ENCODE peak calls at places on chromosomes 4 and X, in six cellular contexts. Q, T, X, M, V and O are unnamed samples. For H3K27me3, the result is how much of the 10 kb centered on the place peaks cover.

GRCh38 chr4:18464160-18464559 is 442.6 kb upstream of the LCORL start:
- DNase-seq in M (no peak), V (no peak), X (no peak), T (no peak), Q (no peak), O (no peak)

GRCh38 chr4:153238146-153238919 is 34.1 kb downstream of the TRIM2 start:
- DNase-seq in M (no peak), X (no peak), T (no peak), Q (no peak), V (no peak), O (no peak)

GRCh38 chr4:133839326-133839725 is 362.3 kb downstream of the PABPC4L start:
- DNase-seq in T (no peak), V (no peak), M (peak), Q (no peak), X (peak), O (no peak)

GRCh38 chrX:39152106-39152649 is 350.9 kb downstream of the MID1IP1 start:
- DNase-seq in Q (no peak), V (peak), X (peak), M (no peak), T (peak), O (peak)

GRCh38 chr4:82519072-82519471 is 42.7 kb downstream of the TMEM150C start:
- DNase-seq in T (no peak), Q (no peak), M (no peak), V (no peak), X (no peak), O (no peak)

GRCh38 chrX:123803331-123803983 is 56.4 kb upstream of the XIAP start:
- DNase-seq in V (peak), X (peak), M (peak), T (no peak), Q (peak), O (no peak)

GRCh38 chrX:23202316-23202715 is 132.3 kb upstream of the PTCHD1 start:
- DNase-seq in V (no peak), Q (no peak), M (no peak), X (no peak), T (no peak), O (peak)

GRCh38 chr4:77201343-77201742 is 44.3 kb downstream of the CCNG2 start:
- DNase-seq in X (peak), T (no peak), V (no peak), Q (no peak), M (no peak), O (no peak)

GRCh38 chr4:95093460-95093859 is 335.7 kb downstream of the BMPR1B start:
- DNase-seq in M (no peak), V (no peak), Q (no peak), X (no peak), T (no peak), O (no peak)
- H3K4me3 ChIP-seq in M (no peak), V (no peak), Q (no peak), X (no peak), T (no peak), O (no peak)

GRCh38 chrX:19129694-19130093 is 7.4 kb upstream of the ADGRG2 start:
- DNase-seq in T (no peak), M (no peak), V (no peak), Q (no peak), X (no peak), O (no peak)
- H3K27me3 ChIP-seq in T (under half), M (under half), V (under half), Q (under half), X (under half), O (under half)

GRCh38 chr4:183723561-183724228 is 64.6 kb downstream of the TRAPPC11 start:
- DNase-seq in T (no peak), M (no peak), X (no peak), V (no peak), Q (no peak), O (no peak)
- H3K4me3 ChIP-seq in T (no peak), M (no peak), X (no peak), V (no peak), Q (no peak), O (peak)

GRCh38 chrX:113075521-113075920 is 234.9 kb upstream of the AMOT start:
- DNase-seq in Q (no peak), V (no peak), T (no peak), M (no peak), X (no peak), O (no peak)
- H3K27me3 ChIP-seq in Q (under half), V (under half), T (under half), M (under half), X (under half), O (under half)

GRCh38 chrX:65195621-65196020 is 219.4 kb upstream of the ZC4H2 start:
- DNase-seq in M (no peak), V (no peak), X (no peak), Q (no peak), T (no peak), O (peak)
- H3K4me3 ChIP-seq in M (no peak), V (no peak), X (no peak), Q (no peak), T (no peak), O (no peak)

DNA sequence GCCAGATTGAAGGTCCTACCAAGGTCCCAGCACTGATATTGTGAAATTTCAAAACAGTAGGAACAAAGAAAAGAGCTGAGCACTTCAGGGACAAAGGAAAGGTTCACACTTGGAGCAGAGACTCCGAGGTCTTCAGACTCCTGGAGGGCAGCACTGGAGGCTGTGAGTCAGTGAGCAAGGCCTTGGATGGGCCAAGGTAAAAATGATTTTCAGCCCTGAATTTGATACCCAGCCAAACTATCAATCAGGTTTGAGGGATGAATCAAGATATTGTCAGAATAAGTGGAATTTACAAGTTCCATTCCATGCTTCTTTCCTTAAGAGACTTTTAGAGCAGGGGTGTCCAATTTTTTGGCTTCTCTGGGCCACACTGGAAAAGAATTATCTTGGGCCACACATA is 111.7 kb downstream of the ADRA2C start:
- DNase-seq in V (no peak), X (no peak), Q (no peak), M (no peak), T (no peak), O (no peak)
- H3K27me3 ChIP-seq in V (half or more), X (half or more), Q (under half), M (under half), T (under half), O (under half)

GRCh38 chr4:89305028-89305427 is 2.6 kb downstream of the GPRIN3 start:
- DNase-seq in X (no peak), V (no peak), Q (no peak), M (no peak), T (no peak), O (no peak)
- H3K4me3 ChIP-seq in X (no peak), V (no peak), Q (no peak), M (no peak), T (no peak), O (no peak)

DNA sequence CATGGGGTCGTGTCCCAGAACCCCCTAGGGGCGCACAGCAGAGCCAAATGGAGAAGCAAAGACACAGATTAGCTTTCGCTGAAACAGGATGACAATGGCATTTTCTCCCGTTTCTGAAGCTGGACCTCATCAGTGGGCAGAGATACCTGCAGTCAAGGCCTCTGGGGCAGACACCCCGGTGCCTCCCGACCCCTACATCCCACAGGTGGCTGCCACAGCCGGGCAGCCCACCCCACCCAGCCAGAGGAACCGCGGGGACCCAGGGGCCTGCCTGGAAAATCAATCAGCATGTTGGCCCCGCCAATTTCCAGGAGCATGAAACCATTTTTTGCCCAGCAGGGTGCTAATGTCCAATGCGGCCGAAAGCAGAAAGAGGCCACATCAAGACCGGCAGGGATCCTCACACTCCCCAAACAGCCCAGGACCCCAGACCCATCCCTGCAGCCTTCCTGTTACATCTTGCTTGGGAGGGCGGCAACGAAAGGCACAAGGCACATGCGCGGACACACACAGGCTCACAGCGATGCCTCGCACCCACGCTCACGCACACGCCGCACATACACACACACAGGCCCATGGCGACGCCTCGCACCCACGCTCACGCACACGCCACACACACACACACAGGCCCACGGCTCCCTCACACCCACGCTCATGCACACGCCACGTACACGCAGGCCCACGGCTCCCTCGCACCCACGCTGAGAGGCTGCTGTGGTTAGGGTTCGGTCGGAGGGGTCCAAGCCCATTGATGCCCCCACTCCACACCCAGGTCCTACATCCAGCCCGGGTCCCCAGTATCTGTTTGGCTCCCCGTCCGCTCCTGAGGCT is 130.6 kb upstream of the NKX1-1 start:
- DNase-seq in V (no peak), M (no peak), Q (no peak), T (no peak), X (no peak), O (no peak)
- H3K27me3 ChIP-seq in V (under half), M (under half), Q (under half), T (under half), X (under half), O (under half)

GRCh38 chrX:134235236-134235635 is 1.7 kb upstream of the CCDC160 start:
- DNase-seq in V (no peak), M (no peak), Q (no peak), T (no peak), X (no peak), O (no peak)

GRCh38 chrX:134236690-134237362 is at the start of gene CCDC160:
- DNase-seq in X (peak), T (peak), Q (no peak), M (peak), V (peak), O (peak)

GRCh38 chrX:134240209-134240608 is 3.2 kb downstream of the CCDC160 start:
- DNase-seq in V (no peak), M (no peak), Q (no peak), X (no peak), T (no peak), O (no peak)

GRCh38 chrX:134239016-134239415 is 2.0 kb downstream of the CCDC160 start:
- DNase-seq in T (no peak), X (no peak), Q (no peak), M (no peak), V (no peak), O (no peak)

GRCh38 chrX:134237363-134237702 is 351 bp downstream of the CCDC160 start:
- DNase-seq in X (no peak), M (no peak), Q (no peak), T (no peak), V (peak), O (no peak)
- H3K4me3 ChIP-seq in X (peak), M (peak), Q (peak), T (peak), V (peak), O (peak)

GRCh38 chrX:68287419-68287818 is 145.9 kb downstream of the OPHN1 start:
- DNase-seq in Q (no peak), T (no peak), V (no peak), M (no peak), X (no peak), O (no peak)
- H3K27me3 ChIP-seq in Q (under half), T (under half), V (under half), M (under half), X (under half), O (under half)